ENCODE peak calls at places on chromosomes 6 and 20, in six cellular contexts. T is fibroblast of lung; Q is heart right ventricle; P is CD4-positive, alpha-beta T cell; H is cardiac muscle cell; I is GM10248. J is an unnamed sample.

GRCh38 chr20:57652865-57653545 is 32.8 kb upstream of the ZBP1 start:
- DNase-seq in T (no peak), Q (no peak), P (no peak), H (no peak), I (peak; percentile 24), J (no peak)

GRCh38 chr6:3355358-3356055 is 96.8 kb downstream of the PSMG4 start:
- DNase-seq in T (no peak), Q (peak; percentile 44), P (peak; percentile 22), H (peak; percentile 61), I (no peak), J (no peak)

GRCh38 chr6:161660666-161661571 is 387.1 kb upstream of the AGPAT4 start:
- DNase-seq in T (no peak), Q (no peak), P (no peak), H (no peak), I (no peak), J (no peak)

GRCh38 chr20:48051810-48052491 is 266.7 kb upstream of the SULF2 start:
- DNase-seq in T (peak; percentile 90), Q (no peak), P (no peak), H (no peak), I (no peak), J (no peak)

GRCh38 chr6:20084411-20084810 is 127.9 kb downstream of the MBOAT1 start:
- DNase-seq in T (no peak), Q (no peak), P (no peak), H (no peak), I (no peak), J (no peak)

GRCh38 chr20:2080532-2081224 is 20.9 kb upstream of the STK35 start:
- DNase-seq in T (no peak), Q (no peak), P (no peak), H (no peak), I (no peak), J (no peak)

GRCh38 chr6:5764401-5764955 is 242.2 kb downstream of the NRN1 start:
- DNase-seq in T (peak; percentile 63), Q (no peak), P (no peak), H (no peak), I (peak; percentile 55), J (no peak)

GRCh38 chr6:55433446-55434130 is 106.3 kb downstream of the GFRAL start:
- DNase-seq in T (peak; percentile 25), Q (no peak), P (no peak), H (no peak), I (no peak), J (no peak)

GRCh38 chr6:36070252-36070651 is 42.6 kb downstream of the MAPK14 start:
- DNase-seq in T (no peak), Q (no peak), P (no peak), H (no peak), I (no peak), J (no peak)

GRCh38 chr20:45913105-45913504 is 1.1 kb upstream of the PLTP start:
- DNase-seq in T (no peak), Q (no peak), P (no peak), H (no peak), I (no peak), J (no peak)

GRCh38 chr20:39004508-39004907 is 42.4 kb downstream of the DHX35 start:
- DNase-seq in T (no peak), Q (peak; percentile 14), P (peak; percentile 4), H (no peak), I (no peak), J (no peak)

GRCh38 chr6:10146723-10147451 is 268.0 kb downstream of the TFAP2A start:
- DNase-seq in T (peak; percentile 14), Q (no peak), P (no peak), H (peak; percentile 39), I (peak; percentile 48), J (peak; percentile 7)

GRCh38 chr6:35735452-35735851 is 1.4 kb upstream of the ARMC12 start:
- DNase-seq in T (no peak), Q (peak; percentile 14), P (no peak), H (no peak), I (no peak), J (no peak)

GRCh38 chr6:110949679-110950285 is 8.7 kb upstream of the GTF3C6 start:
- DNase-seq in T (peak; percentile 19), Q (no peak), P (no peak), H (peak; percentile 21), I (no peak), J (no peak)

GRCh38 chr6:119207973-119208725 is 129.7 kb upstream of the FAM184A start:
- DNase-seq in T (peak; percentile 71), Q (no peak), P (no peak), H (no peak), I (no peak), J (no peak)

GRCh38 chr20:5482791-5483190 is 166.0 kb upstream of the PROKR2 start:
- DNase-seq in T (peak; percentile 2), Q (no peak), P (no peak), H (no peak), I (no peak), J (no peak)

GRCh38 chr6:110404602-110405001 is 10.8 kb downstream of the DDO start:
- DNase-seq in T (no peak), Q (no peak), P (no peak), H (peak; percentile 25), I (no peak), J (no peak)

GRCh38 chr6:150177260-150178246 is 34.7 kb downstream of the PPP1R14C start:
- DNase-seq in T (peak; percentile 67), Q (peak; percentile 44), P (no peak), H (peak; percentile 88), I (no peak), J (no peak)

GRCh38 chr20:50133474-50134217 is 19.9 kb downstream of the PEDS1 start:
- DNase-seq in T (no peak), Q (no peak), P (no peak), H (no peak), I (no peak), J (no peak)

GRCh38 chr6:37717836-37718251 is 20.2 kb upstream of the MDGA1 start:
- DNase-seq in T (peak; percentile 87), Q (no peak), P (no peak), H (no peak), I (no peak), J (no peak)

GRCh38 chr20:22805219-22805618 is 220.8 kb upstream of the FOXA2 start:
- DNase-seq in T (peak; percentile 84), Q (no peak), P (no peak), H (peak; percentile 67), I (no peak), J (peak; percentile 32)

GRCh38 chr6:13500264-13500663 is 12.9 kb upstream of the GFOD1 start:
- DNase-seq in T (no peak), Q (no peak), P (no peak), H (no peak), I (no peak), J (no peak)

GRCh38 chr6:148203281-148203925 is 139.2 kb upstream of the SASH1 start:
- DNase-seq in T (peak; percentile 93), Q (no peak), P (no peak), H (no peak), I (no peak), J (no peak)

GRCh38 chr6:156774872-156775405 is 2.2 kb upstream of the ARID1B start:
- DNase-seq in T (no peak), Q (no peak), P (no peak), H (no peak), I (no peak), J (no peak)

GRCh38 chr20:47067776-47068175 is 173.1 kb downstream of the EYA2 start:
- DNase-seq in T (no peak), Q (no peak), P (no peak), H (no peak), I (no peak), J (no peak)

GRCh38 chr6:19712012-19712688 is 125.0 kb upstream of the ID4 start:
- DNase-seq in T (no peak), Q (no peak), P (no peak), H (no peak), I (no peak), J (no peak)

GRCh38 chr6:13156381-13156780 is 172.0 kb downstream of the TBC1D7 start:
- DNase-seq in T (peak; percentile 82), Q (no peak), P (no peak), H (no peak), I (no peak), J (no peak)

GRCh38 chr6:136956590-136957573 is 34.8 kb downstream of the SLC35D3 start:
- DNase-seq in T (peak; percentile 5), Q (no peak), P (no peak), H (peak; percentile 67), I (no peak), J (peak; percentile 30)

J was measured in nephron progenitor cell.